ENCODE peak calls at places on chromosomes 2 and 18, in six cellular contexts. T is transverse colon, O is ovary, D is K562, A is stomach, M is H1. J is an unnamed sample. For H3K36me3 and H3K9me3, the result is how much of the 10 kb centered on the place peaks cover.

GRCh38 chr2:85468704-85469349 is 50.3 kb downstream of the SH2D6 start:
- DNase-seq in T (peak), O (no peak), D (peak), A (peak), M (peak), J (peak)

GRCh38 chr2:222424281-222424728 is at the start of gene SGPP2:
- DNase-seq in T (peak), O (peak), D (no peak), A (peak), M (no peak), J (no peak)

GRCh38 chr2:212646698-212647097 is 108.1 kb upstream of the ERBB4 start:
- DNase-seq in T (no peak), O (no peak), D (no peak), A (no peak), M (no peak), J (no peak)

GRCh38 chr2:45874324-45874723 is 222.8 kb downstream of the PRKCE start:
- DNase-seq in T (peak), O (no peak), D (no peak), A (peak), M (no peak), J (peak)

GRCh38 chr2:119126650-119127049 is 31.9 kb downstream of the C1QL2 start:
- DNase-seq in T (peak), O (no peak), D (peak), A (no peak), M (peak), J (no peak)

GRCh38 chr2:48530033-48530804 is at the start of gene STON1:
- DNase-seq in T (peak), O (peak), D (peak), A (peak), M (no peak), J (peak)

GRCh38 chr2:173644146-173644545 is 289.5 kb downstream of the CDCA7 start:
- DNase-seq in T (no peak), O (no peak), D (no peak), A (no peak), M (no peak), J (no peak)

GRCh38 chr2:73575280-73575679 is 66.9 kb downstream of the NAT8 start:
- DNase-seq in T (no peak), O (no peak), D (no peak), A (no peak), M (no peak), J (no peak)

GRCh38 chr2:232876071-232876977 is 6.3 kb downstream of the SNORC start:
- DNase-seq in T (peak), O (no peak), D (no peak), A (peak), M (no peak), J (peak)

GRCh38 chr2:238176565-238176964 is 17.8 kb downstream of the ERFE start:
- DNase-seq in T (no peak), O (no peak), D (no peak), A (no peak), M (no peak), J (no peak)

GRCh38 chr18:23716516-23716915 is 27.3 kb downstream of the LAMA3 start:
- DNase-seq in T (no peak), O (no peak), D (no peak), A (no peak), M (peak), J (no peak)

GRCh38 chr18:8946046-8946838 is 156.3 kb upstream of the NDUFV2 start:
- DNase-seq in T (no peak), O (no peak), D (no peak), A (no peak), M (no peak), J (no peak)

GRCh38 chr2:8670580-8670979 is 11.3 kb upstream of the ID2 start:
- DNase-seq in T (no peak), O (peak), D (no peak), A (no peak), M (no peak), J (no peak)

GRCh38 chr18:12012697-12013096 is 31.4 kb downstream of the IMPA2 start:
- DNase-seq in T (no peak), O (no peak), D (no peak), A (no peak), M (no peak), J (no peak)
- H3K36me3 ChIP-seq in T (under half), O (under half), D (under half), A (half or more), M (half or more), J (under half)

GRCh38 chr2:130966149-130967019 is 126.9 kb downstream of the FAM168B start:
- DNase-seq in T (no peak), O (no peak), D (no peak), A (no peak), M (no peak), J (no peak)
- TF ChIP-seq EP300 in T (no peak), O (no peak), D (no peak), A (no peak), M (no peak), J (no peak)

DNA sequence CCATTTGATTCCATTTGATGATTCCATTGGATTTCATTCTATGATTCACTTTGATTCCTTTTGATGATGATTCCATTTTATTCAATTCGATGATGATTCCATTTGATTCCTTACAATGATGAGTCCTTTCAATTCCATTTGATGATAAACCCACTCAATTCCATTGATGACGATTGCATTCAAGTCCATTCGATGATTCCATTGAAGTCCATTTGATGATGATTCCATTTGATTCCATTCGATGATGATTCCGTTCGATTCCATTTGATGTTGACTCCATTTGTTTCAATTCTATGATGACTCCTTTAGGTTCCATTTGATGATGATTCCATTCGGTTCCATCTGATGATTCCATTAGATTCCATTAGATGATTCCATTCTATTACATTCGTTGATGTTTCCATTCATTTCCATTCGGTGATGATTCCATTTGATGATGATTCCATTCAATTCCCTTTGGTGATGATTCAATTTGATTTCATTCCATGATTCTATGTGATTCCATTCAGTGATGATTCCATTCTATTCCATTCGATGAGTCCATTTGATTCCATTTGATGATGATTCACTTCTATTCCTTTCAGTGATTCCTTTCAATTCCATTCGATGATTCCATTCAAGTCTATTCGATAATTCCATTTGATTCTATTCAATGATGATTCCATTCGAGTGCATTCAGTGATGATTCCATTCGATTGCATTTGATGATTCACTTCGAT is 1106.0 kb downstream of the RPIA start:
- DNase-seq in T (no peak), O (no peak), D (no peak), A (no peak), M (no peak), J (no peak)
- H3K9me3 ChIP-seq in T (under half), O (under half), D (under half), A (half or more), M (half or more), J (under half)

GRCh38 chr2:42337356-42337820 is 23.6 kb downstream of the COX7A2L start:
- DNase-seq in T (no peak), O (no peak), D (no peak), A (no peak), M (no peak), J (no peak)

GRCh38 chr2:42337846-42338566 is 23.0 kb downstream of the COX7A2L start:
- DNase-seq in T (no peak), O (no peak), D (no peak), A (no peak), M (no peak), J (no peak)

GRCh38 chr2:42338567-42339190 is 22.3 kb downstream of the COX7A2L start:
- DNase-seq in T (no peak), O (no peak), D (no peak), A (no peak), M (no peak), J (no peak)

GRCh38 chr2:42335514-42336104 is 25.4 kb downstream of the COX7A2L start:
- DNase-seq in T (no peak), O (no peak), D (no peak), A (no peak), M (no peak), J (no peak)

GRCh38 chr2:42336361-42336965 is 24.6 kb downstream of the COX7A2L start:
- DNase-seq in T (no peak), O (no peak), D (no peak), A (no peak), M (no peak), J (no peak)
- H3K36me3 ChIP-seq in T (under half), O (under half), D (half or more), A (half or more), M (under half), J (under half)

J was measured in sigmoid colon.